ENCODE peak calls at places on chromosomes 7 and 10, in eight cellular contexts. F is A549, Q is cardiac muscle cell, X is dorsolateral prefrontal cortex, H is AG04450, L is B cell, R is endothelial cell, E is heart right ventricle. C is an unnamed sample.

GRCh38 chr7:13953368-13953767 is 36.1 kb downstream of the ETV1 start:
- DNase-seq in F (no peak), Q (no peak), X (no peak), H (no peak), L (no peak), R (no peak), E (no peak), C (no peak)

GRCh38 chr7:140478361-140479061 is 794 bp downstream of the MKRN1 start:
- DNase-seq in F (peak), Q (peak), X (peak), H (no peak), L (peak), R (peak), E (peak), C (peak)

GRCh38 chr7:116210345-116211005 is at the start of gene TES:
- DNase-seq in F (peak), Q (peak), X (no peak), H (no peak), L (peak), R (peak), E (peak), C (no peak)

GRCh38 chr7:278081-278480 is 11.9 kb upstream of the FOXL3 start:
- DNase-seq in F (no peak), Q (no peak), X (no peak), H (no peak), L (no peak), R (no peak), E (no peak), C (no peak)

GRCh38 chr7:44074349-44074695 is 8.0 kb downstream of the POLM start:
- DNase-seq in F (no peak), Q (no peak), X (no peak), H (no peak), L (no peak), R (no peak), E (no peak), C (no peak)

GRCh38 chr7:133668296-133669060 is 415.6 kb downstream of the EXOC4 start:
- DNase-seq in F (no peak), Q (no peak), X (no peak), H (no peak), L (no peak), R (no peak), E (no peak), C (no peak)

GRCh38 chr7:366171-366916 is 76.4 kb downstream of the FOXL3 start:
- DNase-seq in F (no peak), Q (peak), X (no peak), H (no peak), L (no peak), R (no peak), E (no peak), C (no peak)

GRCh38 chr7:102230593-102230992 is 56.1 kb upstream of the SH2B2 start:
- DNase-seq in F (no peak), Q (peak), X (no peak), H (no peak), L (no peak), R (no peak), E (no peak), C (peak)

GRCh38 chr10:70675496-70676161 is 3.3 kb downstream of the ADAMTS14 start:
- DNase-seq in F (no peak), Q (no peak), X (no peak), H (no peak), L (no peak), R (no peak), E (no peak), C (no peak)

GRCh38 chr7:76294344-76295024 is 8.0 kb upstream of the HSPB1 start:
- DNase-seq in F (peak), Q (peak), X (peak), H (peak), L (peak), R (no peak), E (peak), C (peak)

GRCh38 chr10:21184216-21184615 is 287.1 kb upstream of the NEBL start:
- DNase-seq in F (no peak), Q (peak), X (no peak), H (no peak), L (no peak), R (no peak), E (no peak), C (no peak)

GRCh38 chr7:51369746-51370145 is 53.1 kb upstream of the COBL start:
- DNase-seq in F (peak), Q (peak), X (no peak), H (no peak), L (no peak), R (peak), E (no peak), C (no peak)

GRCh38 chr10:96360766-96361165 is 2.0 kb upstream of the OPALIN start:
- DNase-seq in F (no peak), Q (no peak), X (no peak), H (no peak), L (no peak), R (no peak), E (no peak), C (no peak)

GRCh38 chr7:139358541-139359365 is 941 bp upstream of the LUC7L2 start:
- DNase-seq in F (peak), Q (peak), X (no peak), H (no peak), L (peak), R (no peak), E (no peak), C (no peak)

GRCh38 chr10:72852428-72852827 is 41.1 kb upstream of the OIT3 start:
- DNase-seq in F (no peak), Q (no peak), X (no peak), H (no peak), L (no peak), R (no peak), E (no peak), C (no peak)

GRCh38 chr10:51074238-51075028 is at the start of gene PRKG1:
- DNase-seq in F (peak), Q (peak), X (peak), H (peak), L (no peak), R (peak), E (peak), C (peak)

GRCh38 chr7:139981533-139981932 is 81.2 kb downstream of the PARP12 start:
- DNase-seq in F (no peak), Q (no peak), X (no peak), H (no peak), L (no peak), R (no peak), E (no peak), C (no peak)

GRCh38 chr10:14074062-14074884 is 256.5 kb downstream of the FRMD4A start:
- DNase-seq in F (peak), Q (peak), X (no peak), H (peak), L (no peak), R (no peak), E (peak), C (peak)

GRCh38 chr7:42020067-42020466 is 216.9 kb downstream of the GLI3 start:
- DNase-seq in F (no peak), Q (no peak), X (no peak), H (no peak), L (no peak), R (no peak), E (no peak), C (no peak)

GRCh38 chr7:113367187-113367586 is 248.8 kb upstream of the SMIM30 start:
- DNase-seq in F (no peak), Q (no peak), X (no peak), H (no peak), L (no peak), R (no peak), E (no peak), C (no peak)

GRCh38 chr7:78905449-78905848 is 548.0 kb downstream of the MAGI2 start:
- DNase-seq in F (no peak), Q (no peak), X (no peak), H (no peak), L (no peak), R (no peak), E (no peak), C (no peak)

GRCh38 chr10:67837519-67838314 is at the start of gene DNAJC12:
- DNase-seq in F (peak), Q (peak), X (no peak), H (peak), L (peak), R (no peak), E (no peak), C (peak)

GRCh38 chr7:64885520-64886240 is 17.4 kb upstream of the ZNF273 start:
- DNase-seq in F (no peak), Q (no peak), X (no peak), H (no peak), L (no peak), R (no peak), E (no peak), C (no peak)

GRCh38 chr10:15864419-15864818 is 4.1 kb upstream of the MINDY3 start:
- DNase-seq in F (no peak), Q (no peak), X (no peak), H (no peak), L (no peak), R (no peak), E (no peak), C (no peak)

DNA sequence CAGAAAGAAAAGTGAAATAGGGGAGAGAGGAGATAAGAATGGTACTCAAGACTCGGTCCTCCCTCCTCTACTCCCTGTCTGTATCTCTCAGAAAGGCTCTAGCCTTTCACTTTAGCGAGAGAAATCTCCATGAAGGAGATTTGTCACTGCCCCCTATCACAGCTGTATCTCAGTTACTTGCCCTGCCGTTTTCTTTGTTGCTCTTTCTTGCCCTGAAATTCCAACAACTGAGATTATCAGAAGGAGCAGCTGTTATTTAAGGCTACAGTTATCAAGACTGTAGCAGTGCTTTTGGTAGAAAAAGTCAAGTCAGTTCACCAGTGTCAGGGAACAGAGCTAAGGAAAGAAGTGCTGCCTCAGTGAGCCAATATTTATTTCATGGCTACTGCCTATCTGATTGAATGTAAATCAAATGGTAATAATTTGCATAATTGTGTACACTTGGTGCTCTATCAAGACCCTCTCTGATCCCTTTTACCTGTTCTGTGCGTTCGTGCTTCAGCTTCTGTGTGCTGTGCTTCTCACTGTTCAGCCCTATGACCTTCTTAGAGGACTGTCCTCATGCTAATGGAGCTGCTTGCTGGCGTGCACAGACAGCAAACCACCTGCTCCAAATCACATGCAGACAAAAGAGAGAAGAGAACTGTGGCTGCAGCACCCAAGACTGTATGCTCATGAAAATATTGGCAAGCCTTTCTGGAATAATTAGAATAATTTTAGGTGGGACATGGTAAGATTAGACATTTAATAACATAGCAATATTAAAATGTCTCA is 180.2 kb upstream of the FAM3C start:
- DNase-seq in F (no peak), Q (no peak), X (no peak), H (no peak), L (no peak), R (no peak), E (no peak), C (no peak)
- TF ChIP-seq CTCF in F (no peak), Q (no peak), X (no peak), H (no peak), L (no peak), R (no peak), E (no peak), C (no peak)

GRCh38 chr10:44399478-44400451 is 14.9 kb upstream of the CXCL12 start:
- DNase-seq in F (no peak), Q (no peak), X (no peak), H (no peak), L (no peak), R (no peak), E (no peak), C (no peak)
- TF ChIP-seq CTCF in F (no peak), Q (no peak), X (no peak), H (no peak), L (no peak), R (no peak), E (no peak), C (no peak)

GRCh38 chr7:27142562-27143021 is 889 bp downstream of the HOXA5 start:
- DNase-seq in F (no peak), Q (no peak), X (no peak), H (no peak), L (no peak), R (no peak), E (no peak), C (no peak)

GRCh38 chr7:27143022-27143949 is at the start of gene HOXA5:
- DNase-seq in F (peak), Q (peak), X (no peak), H (peak), L (peak), R (peak), E (no peak), C (peak)

GRCh38 chr7:27145167-27145883 is 1.8 kb upstream of the HOXA5 start:
- DNase-seq in F (no peak), Q (no peak), X (no peak), H (no peak), L (no peak), R (no peak), E (no peak), C (no peak)

GRCh38 chr7:27144799-27145166 is 1.3 kb upstream of the HOXA5 start:
- DNase-seq in F (no peak), Q (no peak), X (no peak), H (no peak), L (no peak), R (no peak), E (no peak), C (no peak)

GRCh38 chr7:27143950-27144798 is 693 bp upstream of the HOXA5 start:
- DNase-seq in F (no peak), Q (no peak), X (no peak), H (no peak), L (no peak), R (no peak), E (no peak), C (no peak)
- TF ChIP-seq CTCF in F (peak), Q (no peak), X (peak), H (no peak), L (peak), R (no peak), E (no peak), C (peak)

GRCh38 chr7:23530355-23530754 is 1.4 kb downstream of the TRA2A start:
- DNase-seq in F (peak), Q (peak), X (no peak), H (no peak), L (peak), R (no peak), E (no peak), C (peak)
- TF ChIP-seq CTCF in F (no peak), Q (peak), X (no peak), H (peak), L (peak), R (no peak), E (no peak), C (peak)

DNA sequence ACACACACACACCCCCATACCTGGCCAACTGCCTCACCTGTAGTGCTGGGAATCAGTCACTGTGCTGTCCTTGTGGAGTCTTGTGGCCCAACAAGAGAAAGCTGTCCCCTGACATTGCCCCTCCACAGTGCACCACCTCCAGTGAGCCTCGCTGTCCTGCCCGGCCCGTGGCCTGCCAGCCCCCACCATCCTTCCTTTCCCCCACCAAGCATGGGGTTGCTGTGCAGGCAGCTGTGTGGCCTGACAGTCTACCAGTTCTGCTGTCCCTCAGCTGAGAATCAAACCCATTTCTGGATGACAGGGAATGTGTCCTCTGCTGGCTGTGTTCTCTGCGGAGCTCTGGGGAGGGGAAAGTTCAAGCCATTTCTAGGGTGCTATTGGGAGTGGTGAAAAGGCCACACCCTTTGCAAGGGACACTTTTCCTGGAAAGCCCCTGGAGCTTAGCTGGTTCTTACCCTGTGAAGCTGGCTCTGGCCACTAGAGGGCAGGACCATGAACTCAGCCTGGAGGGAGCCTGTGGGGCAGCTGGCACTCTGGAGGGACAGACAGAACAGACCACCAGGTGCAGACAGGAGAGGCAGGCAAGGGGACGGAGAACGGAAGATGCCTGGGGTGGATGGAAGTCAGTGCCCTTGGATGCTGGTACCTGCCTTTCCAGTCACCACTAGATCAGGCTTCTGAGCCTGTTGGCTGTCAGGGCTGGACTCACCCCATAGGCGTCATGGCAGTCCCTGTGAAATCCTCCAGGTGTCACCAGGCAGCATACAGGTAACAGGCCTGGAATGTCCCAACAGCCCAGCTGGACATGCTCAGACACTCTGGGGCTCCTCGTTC is 10.5 kb upstream of the MTPAP start:
- DNase-seq in F (peak), Q (peak), X (no peak), H (no peak), L (peak), R (peak), E (peak), C (peak)
- TF ChIP-seq CTCF in F (peak), Q (peak), X (peak), H (peak), L (peak), R (peak), E (peak), C (peak)

GRCh38 chr10:122460891-122461293 is 461 bp upstream of the HTRA1 start:
- DNase-seq in F (no peak), Q (peak), X (no peak), H (no peak), L (no peak), R (no peak), E (no peak), C (no peak)

GRCh38 chr10:122458693-122459092 is 2.7 kb upstream of the HTRA1 start:
- DNase-seq in F (no peak), Q (no peak), X (no peak), H (no peak), L (no peak), R (no peak), E (no peak), C (no peak)

GRCh38 chr10:122459586-122460273 is 1.6 kb upstream of the HTRA1 start:
- DNase-seq in F (no peak), Q (peak), X (no peak), H (no peak), L (no peak), R (no peak), E (no peak), C (no peak)

GRCh38 chr10:122455376-122456056 is 1.1 kb downstream of the ARMS2 start:
- DNase-seq in F (no peak), Q (no peak), X (no peak), H (no peak), L (no peak), R (no peak), E (no peak), C (no peak)

DNA sequence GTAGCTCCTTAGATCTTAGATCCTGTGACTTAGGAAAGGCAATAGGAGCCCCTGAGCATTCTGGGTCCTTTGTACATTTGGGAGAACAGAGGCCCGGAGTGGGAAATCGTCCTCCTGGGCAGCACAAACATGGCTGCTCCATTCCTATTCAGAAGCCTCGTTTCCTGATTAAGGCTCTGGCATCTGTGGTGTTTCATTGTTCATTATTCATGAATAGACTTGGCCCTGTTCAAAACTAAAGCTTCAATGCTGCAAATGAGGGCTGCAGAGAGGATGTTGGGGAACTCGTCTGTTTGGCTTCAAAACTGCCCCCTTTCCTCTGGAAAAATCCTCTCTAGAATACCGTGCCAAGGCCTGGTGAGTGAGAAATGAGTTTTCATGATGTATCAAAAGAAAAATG is 3.4 kb upstream of the HTRA1 start:
- DNase-seq in F (no peak), Q (no peak), X (no peak), H (no peak), L (no peak), R (no peak), E (no peak), C (no peak)
- TF ChIP-seq CTCF in F (no peak), Q (no peak), X (no peak), H (no peak), L (no peak), R (no peak), E (no peak), C (no peak)

GRCh38 chr7:156778668-156779067 is 114.3 kb downstream of the LMBR1 start:
- DNase-seq in F (no peak), Q (no peak), X (no peak), H (no peak), L (no peak), R (no peak), E (no peak), C (no peak)

GRCh38 chr7:156777364-156778069 is 115.5 kb downstream of the LMBR1 start:
- DNase-seq in F (no peak), Q (no peak), X (no peak), H (no peak), L (no peak), R (no peak), E (no peak), C (no peak)

GRCh38 chr7:156780724-156781455 is 112.1 kb downstream of the LMBR1 start:
- DNase-seq in F (no peak), Q (no peak), X (no peak), H (no peak), L (peak), R (no peak), E (no peak), C (no peak)

GRCh38 chr7:156776527-156776926 is 116.5 kb downstream of the LMBR1 start:
- DNase-seq in F (no peak), Q (no peak), X (no peak), H (no peak), L (no peak), R (no peak), E (no peak), C (no peak)

GRCh38 chr7:156778201-156778600 is 114.8 kb downstream of the LMBR1 start:
- DNase-seq in F (no peak), Q (no peak), X (no peak), H (no peak), L (no peak), R (no peak), E (no peak), C (no peak)
- TF ChIP-seq CTCF in F (no peak), Q (no peak), X (no peak), H (peak), L (peak), R (peak), E (no peak), C (peak)

GRCh38 chr7:109479388-109479787 is 909.7 kb downstream of the DNAJB9 start:
- DNase-seq in F (peak), Q (no peak), X (no peak), H (no peak), L (no peak), R (no peak), E (no peak), C (no peak)
- TF ChIP-seq CTCF in F (peak), Q (no peak), X (no peak), H (no peak), L (no peak), R (no peak), E (peak), C (no peak)

GRCh38 chr10:99276848-99277486 is 41.3 kb upstream of the HPSE2 start:
- DNase-seq in F (peak), Q (peak), X (no peak), H (no peak), L (no peak), R (no peak), E (no peak), C (peak)
- TF ChIP-seq CTCF in F (peak), Q (peak), X (no peak), H (peak), L (peak), R (peak), E (no peak), C (peak)